ENCODE peak calls at places on chromosome 12, in four cellular contexts. G is lower lobe of right lung, T is bronchial epithelial cell, R is psoas muscle. A is an unnamed sample. For H3K27me3, the result is how much of the 10 kb centered on the place peaks cover.

GRCh38 chr12:109477185-109477962 is at the start of the genes KCTD10 and UBE3B:
- DNase-seq in G (peak), T (peak), R (peak), A (peak)

GRCh38 chr12:90940872-90941499 is 14.0 kb downstream of the CCER1 start:
- DNase-seq in G (no peak), T (peak), R (no peak), A (no peak)

GRCh38 chr12:101172316-101172715 is 37.7 kb downstream of the SLC5A8 start:
- DNase-seq in G (no peak), T (peak), R (no peak), A (no peak)

GRCh38 chr12:131747276-131747675 is 36.4 kb downstream of the SFSWAP start:
- DNase-seq in G (no peak), T (no peak), R (no peak), A (no peak)

GRCh38 chr12:114691810-114692557 is 8.0 kb upstream of the TBX3 start:
- DNase-seq in G (no peak), T (no peak), R (no peak), A (no peak)

GRCh38 chr12:84842406-84843013 is 70.1 kb downstream of the SLC6A15 start:
- DNase-seq in G (no peak), T (peak), R (no peak), A (no peak)

GRCh38 chr12:6215932-6216494 is 15.8 kb downstream of the CD9 start:
- DNase-seq in G (peak), T (peak), R (peak), A (peak)

GRCh38 chr12:62215506-62215905 is 44.7 kb upstream of the USP15 start:
- DNase-seq in G (no peak), T (peak), R (no peak), A (no peak)

GRCh38 chr12:48202766-48203165 is 326 bp downstream of the OR10AD1 start:
- DNase-seq in G (no peak), T (no peak), R (no peak), A (no peak)

GRCh38 chr12:68636268-68636667 is 25.6 kb downstream of the RAP1B start:
- DNase-seq in G (no peak), T (peak), R (no peak), A (no peak)

GRCh38 chr12:103667129-103667528 is 80.1 kb downstream of the STAB2 start:
- DNase-seq in G (no peak), T (no peak), R (no peak), A (no peak)

GRCh38 chr12:131357152-131357747 is 353.6 kb upstream of the SFSWAP start:
- DNase-seq in G (no peak), T (no peak), R (no peak), A (no peak)

GRCh38 chr12:108640802-108641445 is 7.2 kb upstream of the SELPLG start:
- DNase-seq in G (peak), T (peak), R (no peak), A (no peak)

GRCh38 chr12:66409195-66409871 is 107.0 kb downstream of the HELB start:
- DNase-seq in G (no peak), T (peak), R (no peak), A (no peak)

GRCh38 chr12:82047480-82047879 is 288.3 kb upstream of the PPFIA2 start:
- DNase-seq in G (no peak), T (peak), R (no peak), A (no peak)

GRCh38 chr12:52575256-52575655 is 1.6 kb upstream of the KRT74 start:
- DNase-seq in G (no peak), T (no peak), R (no peak), A (no peak)

GRCh38 chr12:52575948-52576347 is 2.3 kb upstream of the KRT74 start:
- DNase-seq in G (no peak), T (no peak), R (no peak), A (no peak)

GRCh38 chr12:52573306-52573705 is 337 bp downstream of the KRT74 start:
- DNase-seq in G (no peak), T (no peak), R (peak), A (no peak)

GRCh38 chr12:52570511-52570910 is 3.1 kb downstream of the KRT74 start:
- DNase-seq in G (no peak), T (no peak), R (peak), A (no peak)

DNA sequence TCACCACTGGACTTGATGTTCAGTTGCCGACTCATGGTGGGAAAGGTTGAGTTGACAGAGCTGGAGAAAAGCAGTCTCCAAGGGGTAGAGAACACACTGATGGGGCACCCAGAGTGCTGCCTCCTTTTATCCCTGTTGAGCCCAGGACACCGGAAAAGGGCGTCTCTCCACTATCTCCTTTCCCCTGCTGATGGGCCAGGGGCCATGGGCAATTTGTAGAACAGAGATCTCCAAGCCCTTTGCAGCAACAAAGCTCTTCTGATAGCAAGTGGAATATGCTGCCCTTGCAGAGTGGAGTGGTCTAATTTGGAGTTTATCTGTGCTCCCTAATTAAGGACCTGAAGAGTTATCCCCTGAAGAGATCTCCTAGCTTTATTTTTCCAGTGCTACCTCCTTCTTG is at the start of gene KRT74:
- DNase-seq in G (no peak), T (no peak), R (no peak), A (no peak)
- H3K27me3 ChIP-seq in G (under half), T (under half), R (under half), A (under half)

GRCh38 chr12:38601970-38602369 is 285.4 kb downstream of the ALG10B start:
- DNase-seq in G (no peak), T (no peak), R (no peak), A (no peak)
- H3K4me3 ChIP-seq in G (no peak), T (no peak), R (no peak), A (no peak)

GRCh38 chr12:208813-209212 is 5.1 kb downstream of the SLC6A12 start:
- DNase-seq in G (no peak), T (no peak), R (no peak), A (no peak)
- H3K27me3 ChIP-seq in G (under half), T (under half), R (under half), A (under half)

GRCh38 chr12:55850893-55851292 is 8.2 kb upstream of the MMP19 start:
- DNase-seq in G (no peak), T (no peak), R (no peak), A (no peak)
- H3K4me3 ChIP-seq in G (no peak), T (no peak), R (no peak), A (no peak)

GRCh38 chr12:54135621-54136027 is 53.2 kb downstream of the SMUG1 start:
- DNase-seq in G (no peak), T (no peak), R (no peak), A (no peak)
- H3K27me3 ChIP-seq in G (under half), T (under half), R (under half), A (under half)

GRCh38 chr12:5017638-5018348 is 25.9 kb upstream of the KCNA5 start:
- DNase-seq in G (no peak), T (no peak), R (no peak), A (no peak)
- H3K4me3 ChIP-seq in G (no peak), T (no peak), R (no peak), A (no peak)

GRCh38 chr12:1823237-1823636 is 2.9 kb downstream of the LRTM2 start:
- DNase-seq in G (no peak), T (no peak), R (no peak), A (no peak)

GRCh38 chr12:1819050-1819449 is 1.3 kb upstream of the LRTM2 start:
- DNase-seq in G (no peak), T (no peak), R (no peak), A (no peak)

GRCh38 chr12:1820191-1820599 is at the start of gene LRTM2:
- DNase-seq in G (no peak), T (no peak), R (no peak), A (no peak)

GRCh38 chr12:1822699-1823098 is 2.3 kb downstream of the LRTM2 start:
- DNase-seq in G (no peak), T (no peak), R (no peak), A (no peak)

GRCh38 chr12:1821805-1822204 is 1.4 kb downstream of the LRTM2 start:
- DNase-seq in G (no peak), T (no peak), R (no peak), A (no peak)
- H3K27me3 ChIP-seq in G (half or more), T (under half), R (under half), A (half or more)

GRCh38 chr12:50218386-50218785 is 51.2 kb upstream of the CERS5 start:
- DNase-seq in G (no peak), T (peak), R (no peak), A (no peak)

GRCh38 chr12:50222275-50222783 is 55.2 kb upstream of the CERS5 start:
- DNase-seq in G (no peak), T (peak), R (no peak), A (no peak)

GRCh38 chr12:50221228-50222008 is 54.2 kb upstream of the CERS5 start:
- DNase-seq in G (no peak), T (peak), R (no peak), A (no peak)

GRCh38 chr12:50219544-50219943 is 52.4 kb upstream of the CERS5 start:
- DNase-seq in G (no peak), T (no peak), R (no peak), A (no peak)

DNA sequence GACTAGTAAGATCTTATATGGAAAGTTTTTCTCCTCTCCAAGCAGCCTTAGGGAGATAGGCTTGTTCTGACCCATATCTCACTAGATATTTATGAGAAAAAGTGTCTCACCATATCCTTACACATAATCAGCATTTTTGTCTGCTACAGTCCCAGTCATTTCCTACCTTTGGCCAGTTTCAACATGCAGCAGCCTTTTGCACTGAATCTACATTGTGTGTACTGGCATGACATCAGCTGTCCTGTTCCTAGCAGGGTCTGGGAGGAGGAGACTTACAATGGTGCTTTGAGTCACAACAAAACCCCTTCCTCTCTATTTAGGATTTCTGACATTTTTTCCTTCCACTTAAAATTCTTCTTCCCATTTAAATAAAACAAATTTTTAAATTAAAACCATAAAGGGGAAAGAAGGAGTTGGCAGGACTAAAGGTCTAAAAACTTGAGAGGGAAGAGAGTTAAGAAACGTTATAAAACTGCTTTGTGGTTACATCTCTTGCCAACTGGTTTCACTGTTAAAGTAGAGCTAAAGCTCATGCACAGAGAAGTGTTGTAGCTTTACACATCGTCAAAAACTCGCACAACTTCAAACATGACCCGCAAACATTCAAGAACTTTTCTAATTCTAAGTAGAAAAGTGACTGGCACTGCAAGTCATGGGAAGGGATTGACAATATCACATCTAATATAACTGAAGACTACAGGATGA is 53.3 kb upstream of the CERS5 start:
- DNase-seq in G (no peak), T (peak), R (no peak), A (no peak)
- H3K4me3 ChIP-seq in G (peak), T (peak), R (peak), A (peak)

GRCh38 chr12:54056110-54056509 is 2.5 kb downstream of the HOXC4 start:
- DNase-seq in G (no peak), T (no peak), R (no peak), A (no peak)

GRCh38 chr12:54060975-54061778 is 7.5 kb downstream of the HOXC4 start:
- DNase-seq in G (no peak), T (peak), R (no peak), A (no peak)

GRCh38 chr12:54060174-54060974 is 6.7 kb downstream of the HOXC4 start:
- DNase-seq in G (no peak), T (no peak), R (no peak), A (no peak)

GRCh38 chr12:54058189-54058917 is 4.7 kb downstream of the HOXC4 start:
- DNase-seq in G (no peak), T (no peak), R (no peak), A (no peak)

GRCh38 chr12:54059668-54060067 is 6.0 kb downstream of the HOXC4 start:
- DNase-seq in G (no peak), T (no peak), R (no peak), A (no peak)
- H3K27me3 ChIP-seq in G (half or more), T (under half), R (under half), A (under half)

A was measured in keratinocyte.